ENCODE peak calls at places on chromosomes 4 and X, in six cellular contexts. One of them, this sample, is unnamed.

GRCh38 chr4:173448919-173449641 is 50.2 kb upstream of the SCRG1 start:
- DNase-seq in CD8-positive, alpha-beta T cell: no peak
- DNase-seq in spleen: no peak
- DNase-seq in psoas muscle: no peak
- DNase-seq in neural progenitor cell: no peak
- DNase-seq in RWPE2: no peak
- DNase-seq in this sample: peak; percentile 63

GRCh38 chrX:150763303-150763797 is 70.2 kb downstream of the MTMR1 start:
- DNase-seq in CD8-positive, alpha-beta T cell: no peak
- DNase-seq in spleen: no peak
- DNase-seq in psoas muscle: no peak
- DNase-seq in neural progenitor cell: no peak
- DNase-seq in RWPE2: no peak
- DNase-seq in this sample: no peak

GRCh38 chr4:90069151-90069550 is 58.0 kb upstream of the CCSER1 start:
- DNase-seq in CD8-positive, alpha-beta T cell: no peak
- DNase-seq in spleen: no peak
- DNase-seq in psoas muscle: no peak
- DNase-seq in neural progenitor cell: no peak
- DNase-seq in RWPE2: no peak
- DNase-seq in this sample: no peak

GRCh38 chr4:19748911-19749473 is 502.7 kb upstream of the SLIT2 start:
- DNase-seq in CD8-positive, alpha-beta T cell: no peak
- DNase-seq in spleen: no peak
- DNase-seq in psoas muscle: no peak
- DNase-seq in neural progenitor cell: no peak
- DNase-seq in RWPE2: no peak
- DNase-seq in this sample: no peak

GRCh38 chr4:41360911-41361830 is 104.4 kb downstream of the UCHL1 start:
- DNase-seq in CD8-positive, alpha-beta T cell: no peak
- DNase-seq in spleen: peak; percentile 74
- DNase-seq in psoas muscle: peak; percentile 63
- DNase-seq in neural progenitor cell: peak; percentile 76
- DNase-seq in RWPE2: no peak
- DNase-seq in this sample: peak; percentile 79

GRCh38 chr4:99403380-99404194 is 31.6 kb downstream of the ADH7 start:
- DNase-seq in CD8-positive, alpha-beta T cell: no peak
- DNase-seq in spleen: no peak
- DNase-seq in psoas muscle: no peak
- DNase-seq in neural progenitor cell: no peak
- DNase-seq in RWPE2: no peak
- DNase-seq in this sample: no peak

GRCh38 chrX:13101439-13102139 is 57.2 kb upstream of the FAM9C start:
- DNase-seq in CD8-positive, alpha-beta T cell: peak; percentile 65
- DNase-seq in spleen: peak; percentile 85
- DNase-seq in psoas muscle: peak; percentile 56
- DNase-seq in neural progenitor cell: no peak
- DNase-seq in RWPE2: peak; percentile 73
- DNase-seq in this sample: peak; percentile 73

GRCh38 chr4:81084029-81084428 is 53.5 kb downstream of the BMP3 start:
- DNase-seq in CD8-positive, alpha-beta T cell: no peak
- DNase-seq in spleen: no peak
- DNase-seq in psoas muscle: no peak
- DNase-seq in neural progenitor cell: no peak
- DNase-seq in RWPE2: no peak
- DNase-seq in this sample: no peak

GRCh38 chrX:131041652-131042051 is 16.5 kb upstream of the ARHGAP36 start:
- DNase-seq in CD8-positive, alpha-beta T cell: no peak
- DNase-seq in spleen: no peak
- DNase-seq in psoas muscle: no peak
- DNase-seq in neural progenitor cell: no peak
- DNase-seq in RWPE2: no peak
- DNase-seq in this sample: no peak

GRCh38 chr4:89121711-89122387 is 10.5 kb downstream of the TIGD2 start:
- DNase-seq in CD8-positive, alpha-beta T cell: no peak
- DNase-seq in spleen: no peak
- DNase-seq in psoas muscle: no peak
- DNase-seq in neural progenitor cell: no peak
- DNase-seq in RWPE2: no peak
- DNase-seq in this sample: no peak

GRCh38 chr4:68905598-68906237 is 45.9 kb downstream of the UGT2A3 start:
- DNase-seq in CD8-positive, alpha-beta T cell: no peak
- DNase-seq in spleen: no peak
- DNase-seq in psoas muscle: no peak
- DNase-seq in neural progenitor cell: peak; percentile 54
- DNase-seq in RWPE2: no peak
- DNase-seq in this sample: no peak

GRCh38 chrX:19133784-19134183 is 11.5 kb upstream of the ADGRG2 start:
- DNase-seq in CD8-positive, alpha-beta T cell: no peak
- DNase-seq in spleen: no peak
- DNase-seq in psoas muscle: no peak
- DNase-seq in neural progenitor cell: no peak
- DNase-seq in RWPE2: no peak
- DNase-seq in this sample: no peak

GRCh38 chr4:172305698-172306097 is 492.5 kb downstream of the GALNTL6 start:
- DNase-seq in CD8-positive, alpha-beta T cell: no peak
- DNase-seq in spleen: no peak
- DNase-seq in psoas muscle: no peak
- DNase-seq in neural progenitor cell: no peak
- DNase-seq in RWPE2: no peak
- DNase-seq in this sample: no peak

GRCh38 chrX:1598021-1598875 is 6.8 kb downstream of the AKAP17A start:
- DNase-seq in CD8-positive, alpha-beta T cell: peak; percentile 47
- DNase-seq in spleen: peak; percentile 69
- DNase-seq in psoas muscle: no peak
- DNase-seq in neural progenitor cell: no peak
- DNase-seq in RWPE2: peak; percentile 70
- DNase-seq in this sample: no peak

GRCh38 chrX:20361081-20361889 is 94.6 kb upstream of the RPS6KA3 start:
- DNase-seq in CD8-positive, alpha-beta T cell: no peak
- DNase-seq in spleen: no peak
- DNase-seq in psoas muscle: peak; percentile 17
- DNase-seq in neural progenitor cell: peak; percentile 17
- DNase-seq in RWPE2: no peak
- DNase-seq in this sample: peak; percentile 53

GRCh38 chr4:148831945-148832344 is 389.7 kb upstream of the NR3C2 start:
- DNase-seq in CD8-positive, alpha-beta T cell: no peak
- DNase-seq in spleen: no peak
- DNase-seq in psoas muscle: no peak
- DNase-seq in neural progenitor cell: no peak
- DNase-seq in RWPE2: no peak
- DNase-seq in this sample: no peak

GRCh38 chr4:79397951-79398350 is 10.1 kb downstream of the GK2 start:
- DNase-seq in CD8-positive, alpha-beta T cell: no peak
- DNase-seq in spleen: no peak
- DNase-seq in psoas muscle: no peak
- DNase-seq in neural progenitor cell: no peak
- DNase-seq in RWPE2: no peak
- DNase-seq in this sample: no peak

GRCh38 chr4:156362581-156362980 is 408.9 kb upstream of the CTSO start:
- DNase-seq in CD8-positive, alpha-beta T cell: no peak
- DNase-seq in spleen: no peak
- DNase-seq in psoas muscle: no peak
- DNase-seq in neural progenitor cell: no peak
- DNase-seq in RWPE2: no peak
- DNase-seq in this sample: no peak

DNA sequence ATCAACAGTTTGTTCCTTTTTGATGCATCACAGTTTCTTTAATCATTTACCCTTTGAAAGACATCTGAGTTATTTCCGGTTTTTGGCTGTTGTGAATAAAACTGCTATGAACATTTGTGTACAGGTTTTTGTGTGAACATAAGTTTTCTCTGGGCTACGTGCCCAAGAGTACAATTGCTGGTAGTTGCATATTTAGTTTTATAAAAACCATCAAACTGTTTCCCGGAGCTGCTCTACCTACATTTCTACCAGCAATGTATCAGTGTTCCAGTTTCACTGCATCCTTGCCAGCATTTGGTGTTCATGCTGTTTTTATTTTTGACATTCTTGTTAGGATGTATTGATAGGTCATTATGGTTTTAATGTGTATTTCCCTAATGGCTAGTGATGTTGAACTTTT is 17.3 kb downstream of the KDM6A start:
- DNase-seq in CD8-positive, alpha-beta T cell: no peak
- DNase-seq in spleen: no peak
- DNase-seq in psoas muscle: no peak
- DNase-seq in neural progenitor cell: no peak
- DNase-seq in RWPE2: no peak
- DNase-seq in this sample: no peak
- H3K4me3 ChIP-seq in CD8-positive, alpha-beta T cell: no peak overlapping the region
- H3K4me3 ChIP-seq in spleen: no peak overlapping the region
- H3K4me3 ChIP-seq in psoas muscle: no peak overlapping the region
- H3K4me3 ChIP-seq in neural progenitor cell: no peak overlapping the region
- H3K4me3 ChIP-seq in RWPE2: no peak overlapping the region
- H3K4me3 ChIP-seq in this sample: no peak overlapping the region

GRCh38 chrX:45762699-45763647 is 562.3 kb upstream of the DIPK2B start:
- DNase-seq in CD8-positive, alpha-beta T cell: no peak
- DNase-seq in spleen: no peak
- DNase-seq in psoas muscle: no peak
- DNase-seq in neural progenitor cell: no peak
- DNase-seq in RWPE2: no peak
- DNase-seq in this sample: no peak

GRCh38 chrX:45765281-45765680 is 564.6 kb upstream of the DIPK2B start:
- DNase-seq in CD8-positive, alpha-beta T cell: no peak
- DNase-seq in spleen: no peak
- DNase-seq in psoas muscle: no peak
- DNase-seq in neural progenitor cell: no peak
- DNase-seq in RWPE2: no peak
- DNase-seq in this sample: no peak

GRCh38 chrX:45758738-45759397 is 558.2 kb upstream of the DIPK2B start:
- DNase-seq in CD8-positive, alpha-beta T cell: no peak
- DNase-seq in spleen: no peak
- DNase-seq in psoas muscle: no peak
- DNase-seq in neural progenitor cell: no peak
- DNase-seq in RWPE2: no peak
- DNase-seq in this sample: no peak

GRCh38 chrX:45760187-45760742 is 559.6 kb upstream of the DIPK2B start:
- DNase-seq in CD8-positive, alpha-beta T cell: no peak
- DNase-seq in spleen: no peak
- DNase-seq in psoas muscle: no peak
- DNase-seq in neural progenitor cell: no peak
- DNase-seq in RWPE2: no peak
- DNase-seq in this sample: no peak

GRCh38 chrX:45761920-45762319 is 561.2 kb upstream of the DIPK2B start:
- DNase-seq in CD8-positive, alpha-beta T cell: no peak
- DNase-seq in spleen: no peak
- DNase-seq in psoas muscle: no peak
- DNase-seq in neural progenitor cell: no peak
- DNase-seq in RWPE2: no peak
- DNase-seq in this sample: no peak
- H3K4me1 ChIP-seq in CD8-positive, alpha-beta T cell: peaks cover 25% of the 10 kb centered on the region
- H3K4me1 ChIP-seq in spleen: peaks cover 100% of the 10 kb centered on the region
- H3K4me1 ChIP-seq in psoas muscle: no peaks in the 10 kb centered on the region
- H3K4me1 ChIP-seq in neural progenitor cell: no peaks in the 10 kb centered on the region
- H3K4me1 ChIP-seq in RWPE2: peaks cover 94% of the 10 kb centered on the region
- H3K4me1 ChIP-seq in this sample: peaks cover 1% of the 10 kb centered on the region

GRCh38 chr4:687048-687974 is 1.6 kb downstream of the SLC49A3 start:
- DNase-seq in CD8-positive, alpha-beta T cell: no peak
- DNase-seq in spleen: peak; percentile 96
- DNase-seq in psoas muscle: peak; percentile 95
- DNase-seq in neural progenitor cell: no peak
- DNase-seq in RWPE2: peak; percentile 91
- DNase-seq in this sample: peak; percentile 95
- H3K4me3 ChIP-seq in CD8-positive, alpha-beta T cell: no peak overlapping the region
- H3K4me3 ChIP-seq in spleen: no peak overlapping the region
- H3K4me3 ChIP-seq in psoas muscle: peak overlapping the region; percentile 66
- H3K4me3 ChIP-seq in neural progenitor cell: no peak overlapping the region
- H3K4me3 ChIP-seq in RWPE2: no peak overlapping the region
- H3K4me3 ChIP-seq in this sample: no peak overlapping the region

DNA sequence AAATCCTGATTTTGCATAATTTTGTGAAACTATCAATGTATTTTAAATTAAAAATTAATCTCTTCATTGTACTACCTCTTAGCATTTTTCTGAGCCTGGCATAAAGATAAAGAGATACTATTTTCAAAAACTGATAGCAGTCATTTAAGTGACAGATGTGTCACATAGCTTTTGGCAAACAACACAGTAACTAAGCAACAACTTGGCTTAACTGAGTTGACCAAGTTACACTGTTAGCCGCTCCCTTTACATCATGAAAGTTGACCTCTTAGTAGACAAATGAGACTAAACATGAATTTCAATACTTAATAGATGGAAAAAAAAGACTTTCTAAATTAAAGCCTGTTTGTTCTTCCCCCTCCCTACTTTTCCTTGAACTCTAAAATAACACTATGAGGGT is 62.0 kb downstream of the ATP8A1 start:
- DNase-seq in CD8-positive, alpha-beta T cell: no peak
- DNase-seq in spleen: no peak
- DNase-seq in psoas muscle: no peak
- DNase-seq in neural progenitor cell: no peak
- DNase-seq in RWPE2: no peak
- DNase-seq in this sample: no peak
- H3K4me1 ChIP-seq in CD8-positive, alpha-beta T cell: no peaks in the 10 kb centered on the region
- H3K4me1 ChIP-seq in spleen: no peaks in the 10 kb centered on the region
- H3K4me1 ChIP-seq in psoas muscle: no peaks in the 10 kb centered on the region
- H3K4me1 ChIP-seq in neural progenitor cell: no peaks in the 10 kb centered on the region
- H3K4me1 ChIP-seq in RWPE2: no peaks in the 10 kb centered on the region
- H3K4me1 ChIP-seq in this sample: no peaks in the 10 kb centered on the region

DNA sequence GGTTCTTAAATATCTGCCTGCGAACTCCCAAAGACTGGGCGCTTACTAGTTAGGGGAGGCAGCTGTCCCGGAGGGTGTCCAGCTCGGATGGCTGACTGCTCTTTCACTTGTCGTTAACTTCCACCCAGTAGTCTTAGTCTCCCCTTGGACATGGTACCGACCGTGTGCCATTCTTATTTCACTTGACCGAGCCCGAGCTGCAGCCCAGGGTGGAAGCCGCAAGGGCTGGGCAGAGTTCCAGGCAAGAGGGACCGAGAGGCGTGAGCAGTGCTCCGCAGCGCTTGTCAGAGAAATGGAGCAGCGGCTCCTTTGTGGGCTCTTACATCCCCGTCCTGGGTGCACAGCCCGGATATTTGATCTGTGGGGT is 347 bp upstream of the SLITRK2 start:
- DNase-seq in CD8-positive, alpha-beta T cell: no peak
- DNase-seq in spleen: no peak
- DNase-seq in psoas muscle: no peak
- DNase-seq in neural progenitor cell: peak; percentile 36
- DNase-seq in RWPE2: no peak
- DNase-seq in this sample: no peak
- H3K4me3 ChIP-seq in CD8-positive, alpha-beta T cell: no peak overlapping the region
- H3K4me3 ChIP-seq in spleen: no peak overlapping the region
- H3K4me3 ChIP-seq in psoas muscle: no peak overlapping the region
- H3K4me3 ChIP-seq in neural progenitor cell: peak overlapping the region; percentile 53
- H3K4me3 ChIP-seq in RWPE2: no peak overlapping the region
- H3K4me3 ChIP-seq in this sample: peak overlapping the region; percentile 47

GRCh38 chrX:140099221-140099620 is 133.9 kb upstream of the CXorf66 start:
- DNase-seq in CD8-positive, alpha-beta T cell: no peak
- DNase-seq in spleen: no peak
- DNase-seq in psoas muscle: no peak
- DNase-seq in neural progenitor cell: peak; percentile 40
- DNase-seq in RWPE2: no peak
- DNase-seq in this sample: no peak
- H3K4me1 ChIP-seq in CD8-positive, alpha-beta T cell: no peaks in the 10 kb centered on the region
- H3K4me1 ChIP-seq in spleen: no peaks in the 10 kb centered on the region
- H3K4me1 ChIP-seq in psoas muscle: no peaks in the 10 kb centered on the region
- H3K4me1 ChIP-seq in neural progenitor cell: peaks cover 22% of the 10 kb centered on the region
- H3K4me1 ChIP-seq in RWPE2: no peaks in the 10 kb centered on the region
- H3K4me1 ChIP-seq in this sample: no peaks in the 10 kb centered on the region